ENCODE peak calls at places on chromosomes 16 and 17, in six cellular contexts. U is HCT116, Q is heart left ventricle, W is K562, T is gastrocnemius medialis, X is right lobe of liver. H is an unnamed sample.

GRCh38 chr17:41507315-41507880 is 2.0 kb upstream of the KRT13 start:
- ATAC-seq in U (no peak), Q (no peak), W (no peak), T (no peak), X (no peak), H (no peak)

GRCh38 chr16:85800321-85800669 is 800 bp downstream of the COX4I1 start:
- ATAC-seq in U (no peak), Q (peak), W (peak), T (peak), X (peak), H (no peak)

GRCh38 chr17:73650147-73650546 is 5.9 kb upstream of the SDK2 start:
- ATAC-seq in U (peak), Q (peak), W (no peak), T (no peak), X (no peak), H (no peak)

GRCh38 chr17:33277436-33278100 is 15.5 kb downstream of the ASIC2 start:
- ATAC-seq in U (no peak), Q (no peak), W (no peak), T (no peak), X (no peak), H (no peak)

GRCh38 chr17:17998934-17999333 is 26.3 kb downstream of the DRC3 start:
- ATAC-seq in U (no peak), Q (no peak), W (no peak), T (no peak), X (no peak), H (no peak)

GRCh38 chr17:27976331-27976730 is 66.1 kb upstream of the NLK start:
- ATAC-seq in U (no peak), Q (no peak), W (no peak), T (no peak), X (no peak), H (no peak)

GRCh38 chr17:82463881-82464566 is 5.5 kb downstream of the NARF start:
- ATAC-seq in U (no peak), Q (peak), W (no peak), T (no peak), X (no peak), H (no peak)

GRCh38 chr17:45823598-45823997 is 21.1 kb upstream of the SPPL2C start:
- ATAC-seq in U (no peak), Q (no peak), W (no peak), T (no peak), X (no peak), H (no peak)

GRCh38 chr17:79788989-79789942 is 7.6 kb downstream of the CBX8 start:
- ATAC-seq in U (peak), Q (peak), W (peak), T (no peak), X (no peak), H (no peak)

GRCh38 chr17:7137182-7137943 is 22.7 kb upstream of the ASGR2 start:
- ATAC-seq in U (no peak), Q (peak), W (no peak), T (no peak), X (peak), H (peak)

GRCh38 chr17:562174-562573 is 152.5 kb downstream of the VPS53 start:
- ATAC-seq in U (no peak), Q (no peak), W (no peak), T (no peak), X (peak), H (no peak)

GRCh38 chr16:1900452-1900774 is 17.8 kb downstream of the HS3ST6 start:
- ATAC-seq in U (no peak), Q (no peak), W (no peak), T (no peak), X (no peak), H (no peak)

GRCh38 chr17:78383725-78384471 is 5.4 kb downstream of the PGS1 start:
- ATAC-seq in U (no peak), Q (peak), W (no peak), T (peak), X (peak), H (peak)

GRCh38 chr17:67488161-67488560 is 111.1 kb downstream of the PITPNC1 start:
- ATAC-seq in U (no peak), Q (no peak), W (no peak), T (peak), X (peak), H (peak)

GRCh38 chr16:9682320-9682719 is 499.9 kb downstream of the GRIN2A start:
- ATAC-seq in U (no peak), Q (no peak), W (no peak), T (no peak), X (no peak), H (no peak)

GRCh38 chr17:10463402-10463801 is 6.0 kb downstream of the MYH4 start:
- ATAC-seq in U (peak), Q (no peak), W (no peak), T (no peak), X (no peak), H (no peak)

GRCh38 chr16:79054593-79054992 is 545.9 kb downstream of the MAF start:
- ATAC-seq in U (no peak), Q (no peak), W (no peak), T (no peak), X (peak), H (no peak)

GRCh38 chr16:79051313-79051712 is 549.2 kb downstream of the MAF start:
- ATAC-seq in U (no peak), Q (no peak), W (peak), T (no peak), X (no peak), H (no peak)

GRCh38 chr16:79053577-79053976 is 547.0 kb downstream of the MAF start:
- ATAC-seq in U (no peak), Q (no peak), W (no peak), T (no peak), X (no peak), H (no peak)

GRCh38 chr16:79050063-79050462 is 550.5 kb downstream of the MAF start:
- ATAC-seq in U (no peak), Q (no peak), W (no peak), T (no peak), X (no peak), H (no peak)

DNA sequence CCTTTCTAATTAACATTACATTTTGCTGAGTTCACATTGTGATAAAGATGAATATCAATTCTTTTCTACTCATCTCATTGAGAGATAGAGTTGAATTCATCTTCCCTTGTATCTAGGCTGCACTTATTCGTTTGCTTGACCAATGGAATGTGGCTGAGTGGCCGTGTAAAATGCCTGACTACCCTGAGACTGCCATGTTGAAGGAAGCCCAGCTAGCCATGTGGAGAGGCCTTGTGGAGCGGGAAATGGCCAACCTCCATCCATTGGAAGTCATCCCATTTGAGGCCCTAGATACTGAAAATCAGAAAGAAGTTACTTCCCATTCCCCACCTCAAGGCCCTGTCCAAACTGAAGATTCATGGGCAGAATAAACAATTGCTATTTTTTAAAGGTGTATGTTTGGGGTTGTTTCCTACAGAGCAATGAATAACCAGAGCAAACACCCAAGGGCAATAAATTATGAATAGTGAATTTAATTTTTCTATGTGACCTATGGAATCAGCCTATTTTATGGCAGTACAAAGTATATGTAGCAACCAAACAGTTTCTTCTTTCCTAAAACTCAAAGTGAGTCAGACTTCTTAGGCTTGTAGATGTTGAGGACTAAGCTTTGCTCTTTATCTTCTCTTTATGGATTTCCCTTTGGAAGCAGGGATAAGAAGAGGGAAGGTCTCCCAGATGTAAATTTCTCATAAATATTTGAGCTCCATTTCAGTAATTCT is 545.1 kb downstream of the MAF start:
- ATAC-seq in U (no peak), Q (no peak), W (no peak), T (no peak), X (no peak), H (no peak)
- TF ChIP-seq POLR2A in U (no peak), Q (no peak), W (no peak), T (no peak), X (no peak), H (no peak)

GRCh38 chr16:28208824-28209223 is 2.9 kb downstream of the XPO6 start:
- ATAC-seq in U (no peak), Q (no peak), W (no peak), T (no peak), X (no peak), H (no peak)
- H3K4me3 ChIP-seq in U (no peak), Q (no peak), W (no peak), T (no peak), X (no peak), H (no peak)

DNA sequence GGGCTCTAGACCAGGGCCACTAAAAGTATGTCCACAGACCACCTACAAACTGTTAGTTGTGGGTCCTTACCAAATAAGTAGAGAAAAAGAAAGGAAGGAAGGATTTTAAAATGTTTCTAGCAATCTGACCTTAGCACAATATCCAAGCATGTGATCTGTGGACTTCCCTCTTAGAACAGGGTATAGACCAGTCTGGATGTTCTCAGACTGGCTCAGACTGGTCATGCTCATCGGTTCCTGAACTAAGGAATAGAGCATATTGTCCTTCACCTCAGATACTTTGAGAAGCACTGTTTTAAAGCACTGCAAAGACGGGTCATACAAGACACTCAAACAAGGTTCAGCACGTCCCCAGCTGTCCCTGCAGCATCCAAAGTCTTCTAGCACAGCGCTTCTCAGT is 25.8 kb downstream of the CUEDC1 start:
- ATAC-seq in U (no peak), Q (peak), W (no peak), T (no peak), X (peak), H (no peak)
- H3K27ac ChIP-seq in U (no peak), Q (peak), W (no peak), T (peak), X (no peak), H (peak)

GRCh38 chr16:15854061-15854460 is 2.8 kb downstream of the MYH11 start:
- ATAC-seq in U (no peak), Q (no peak), W (no peak), T (no peak), X (no peak), H (no peak)

GRCh38 chr16:15855704-15856003 is 1.2 kb downstream of the MYH11 start:
- ATAC-seq in U (no peak), Q (no peak), W (no peak), T (no peak), X (no peak), H (no peak)

GRCh38 chr16:15856217-15856616 is 611 bp downstream of the MYH11 start:
- ATAC-seq in U (no peak), Q (no peak), W (no peak), T (no peak), X (no peak), H (no peak)

GRCh38 chr16:15856901-15857778 is at the start of gene MYH11:
- ATAC-seq in U (no peak), Q (peak), W (no peak), T (no peak), X (no peak), H (peak)

DNA sequence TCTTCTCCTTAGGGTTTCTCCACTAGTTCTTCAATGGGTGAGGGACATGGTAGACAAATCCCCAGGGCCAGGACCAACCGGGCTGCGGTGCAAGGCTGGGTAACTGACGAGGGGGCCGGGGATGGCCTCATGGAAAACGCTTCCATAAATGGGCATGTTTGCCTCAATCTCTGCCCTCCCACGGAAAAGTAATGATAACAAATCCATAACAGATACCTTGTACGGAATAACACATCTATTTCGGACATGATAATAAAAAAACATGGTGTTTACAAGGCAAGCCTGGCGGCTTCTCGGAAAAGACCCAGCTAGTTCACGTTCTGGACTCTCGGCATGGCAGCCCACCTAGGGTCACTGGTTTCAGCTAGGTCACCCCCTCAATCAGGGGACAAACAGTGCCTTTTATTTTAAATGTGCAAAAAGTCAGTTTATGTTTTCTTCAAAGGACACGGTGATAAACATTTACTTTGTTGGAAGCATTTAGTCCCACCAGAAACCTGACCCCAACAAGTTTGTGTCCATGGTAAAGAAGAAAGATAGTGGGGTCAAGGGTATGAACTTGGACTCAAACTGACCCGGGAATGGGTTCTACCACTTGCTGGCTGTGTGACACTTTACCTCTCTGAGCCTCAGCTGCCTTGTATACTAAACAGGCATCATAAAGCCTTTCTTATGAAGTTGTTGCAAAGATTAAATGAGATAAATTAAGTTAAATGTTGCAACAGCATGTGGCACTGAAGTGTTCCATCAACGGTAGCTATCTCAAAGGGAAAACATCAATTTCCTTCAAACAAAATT is 1.7 kb downstream of the MYH11 start:
- ATAC-seq in U (no peak), Q (no peak), W (no peak), T (no peak), X (no peak), H (no peak)
- TF ChIP-seq POLR2A in U (no peak), Q (no peak), W (no peak), T (no peak), X (no peak), H (peak)

GRCh38 chr16:12664334-12664733 is 139.4 kb downstream of the CPPED1 start:
- ATAC-seq in U (no peak), Q (no peak), W (no peak), T (no peak), X (peak), H (no peak)
- H3K4me3 ChIP-seq in U (no peak), Q (no peak), W (no peak), T (no peak), X (no peak), H (no peak)

GRCh38 chr17:81049973-81050551 is 15.1 kb downstream of the BAIAP2 start:
- ATAC-seq in U (peak), Q (peak), W (no peak), T (peak), X (peak), H (peak)
- H3K27ac ChIP-seq in U (peak), Q (peak), W (no peak), T (peak), X (no peak), H (peak)

H was measured in gastroesophageal sphincter.